ENCODE peak calls at places on chromosomes 3 and 15, in eight cellular contexts. Z, L, G, M, X, Q, K and C are unnamed samples.

GRCh38 chr3:10432931-10433330 is 72.5 kb downstream of the ATP2B2 start:
- DNase-seq in Z (no peak), L (no peak), G (no peak), M (no peak), X (no peak), Q (no peak), K (no peak), C (no peak)

GRCh38 chr3:52004158-52004787 is 8.6 kb upstream of the RPL29 start:
- DNase-seq in Z (no peak), L (peak), G (no peak), M (no peak), X (no peak), Q (peak), K (no peak), C (no peak)

GRCh38 chr3:117248149-117248548 is 538.6 kb downstream of the TUSC7 start:
- DNase-seq in Z (no peak), L (no peak), G (no peak), M (no peak), X (no peak), Q (no peak), K (no peak), C (no peak)

GRCh38 chr3:126372413-126373145 is 15.4 kb upstream of the KLF15 start:
- DNase-seq in Z (no peak), L (no peak), G (no peak), M (no peak), X (no peak), Q (no peak), K (no peak), C (no peak)

GRCh38 chr15:69265347-69265955 is 33.3 kb upstream of the PAQR5 start:
- DNase-seq in Z (no peak), L (peak), G (peak), M (peak), X (no peak), Q (peak), K (peak), C (peak)

GRCh38 chr3:6962796-6963195 is 101.9 kb downstream of the GRM7 start:
- DNase-seq in Z (no peak), L (no peak), G (no peak), M (no peak), X (no peak), Q (no peak), K (no peak), C (no peak)

GRCh38 chr3:127999509-128000106 is 52.6 kb upstream of the SEC61A1 start:
- DNase-seq in Z (no peak), L (no peak), G (no peak), M (no peak), X (no peak), Q (no peak), K (no peak), C (no peak)

GRCh38 chr3:171676600-171677175 is 133.6 kb downstream of the PLD1 start:
- DNase-seq in Z (no peak), L (no peak), G (no peak), M (no peak), X (no peak), Q (peak), K (no peak), C (no peak)

GRCh38 chr3:126926684-126927404 is 56.1 kb upstream of the PLXNA1 start:
- DNase-seq in Z (no peak), L (no peak), G (no peak), M (peak), X (no peak), Q (peak), K (no peak), C (peak)

GRCh38 chr3:126338796-126339241 is 18.4 kb downstream of the KLF15 start:
- DNase-seq in Z (no peak), L (no peak), G (no peak), M (no peak), X (no peak), Q (no peak), K (no peak), C (no peak)

GRCh38 chr15:43508421-43508820 is 9.0 kb upstream of the MAP1A start:
- DNase-seq in Z (no peak), L (no peak), G (no peak), M (no peak), X (no peak), Q (no peak), K (no peak), C (no peak)

GRCh38 chr15:90327313-90327712 is 24.8 kb upstream of the ZNF774 start:
- DNase-seq in Z (no peak), L (no peak), G (no peak), M (no peak), X (no peak), Q (no peak), K (no peak), C (no peak)

GRCh38 chr3:69084326-69084667 is 440 bp upstream of the ARL6IP5 start:
- DNase-seq in Z (no peak), L (no peak), G (no peak), M (peak), X (no peak), Q (peak), K (no peak), C (peak)

GRCh38 chr3:56796202-56796601 is 5.5 kb downstream of the ARHGEF3 start:
- DNase-seq in Z (peak), L (no peak), G (no peak), M (no peak), X (no peak), Q (peak), K (no peak), C (no peak)

GRCh38 chr15:69747193-69747592 is 294.6 kb downstream of the RPLP1 start:
- DNase-seq in Z (no peak), L (no peak), G (no peak), M (no peak), X (no peak), Q (no peak), K (no peak), C (no peak)

GRCh38 chr3:194058189-194058571 is 77.8 kb upstream of the HES1 start:
- DNase-seq in Z (no peak), L (no peak), G (peak), M (peak), X (no peak), Q (peak), K (no peak), C (no peak)

GRCh38 chr3:64091501-64091900 is 68.2 kb upstream of the PSMD6 start:
- DNase-seq in Z (no peak), L (no peak), G (no peak), M (no peak), X (no peak), Q (no peak), K (no peak), C (no peak)

GRCh38 chr3:98817546-98817945 is 54.4 kb downstream of the ST3GAL6 start:
- DNase-seq in Z (no peak), L (peak), G (peak), M (peak), X (no peak), Q (peak), K (peak), C (no peak)

GRCh38 chr3:183427206-183428139 is 946 bp downstream of the MCF2L2 start:
- DNase-seq in Z (no peak), L (no peak), G (no peak), M (no peak), X (no peak), Q (no peak), K (no peak), C (no peak)

GRCh38 chr3:22990291-22991200 is 212.6 kb upstream of the UBE2E2 start:
- DNase-seq in Z (no peak), L (no peak), G (no peak), M (no peak), X (no peak), Q (no peak), K (peak), C (no peak)

GRCh38 chr3:189232790-189233189 is 61.0 kb downstream of the TPRG1 start:
- DNase-seq in Z (no peak), L (no peak), G (no peak), M (no peak), X (no peak), Q (no peak), K (no peak), C (no peak)

GRCh38 chr3:136838641-136839555 is 20.0 kb downstream of the SLC35G2 start:
- DNase-seq in Z (no peak), L (peak), G (no peak), M (peak), X (no peak), Q (peak), K (no peak), C (peak)

GRCh38 chr3:144643778-144644191 is 672.2 kb downstream of the DIPK2A start:
- DNase-seq in Z (no peak), L (no peak), G (no peak), M (no peak), X (no peak), Q (no peak), K (no peak), C (no peak)

GRCh38 chr3:127546970-127547733 is 43.4 kb downstream of the TPRA1 start:
- DNase-seq in Z (no peak), L (no peak), G (no peak), M (no peak), X (no peak), Q (no peak), K (no peak), C (no peak)

GRCh38 chr3:69671082-69671952 is 67.9 kb upstream of the MITF start:
- DNase-seq in Z (no peak), L (peak), G (no peak), M (peak), X (no peak), Q (peak), K (no peak), C (no peak)

GRCh38 chr15:91790826-91791225 is 62.7 kb upstream of the SLCO3A1 start:
- DNase-seq in Z (no peak), L (no peak), G (no peak), M (peak), X (no peak), Q (no peak), K (no peak), C (no peak)

GRCh38 chr3:165603196-165603595 is 234.0 kb downstream of the BCHE start:
- DNase-seq in Z (no peak), L (no peak), G (no peak), M (no peak), X (no peak), Q (no peak), K (no peak), C (no peak)

GRCh38 chr3:3353153-3353552 is 173.7 kb upstream of the CRBN start:
- DNase-seq in Z (no peak), L (no peak), G (no peak), M (no peak), X (no peak), Q (no peak), K (no peak), C (no peak)

GRCh38 chr3:138066383-138066782 is 49.0 kb downstream of the DZIP1L start:
- DNase-seq in Z (no peak), L (no peak), G (no peak), M (no peak), X (no peak), Q (no peak), K (no peak), C (no peak)

GRCh38 chr3:194620192-194620591 is 13.0 kb downstream of the TMEM44 start:
- DNase-seq in Z (no peak), L (peak), G (no peak), M (no peak), X (no peak), Q (no peak), K (no peak), C (no peak)

GRCh38 chr3:146747928-146748327 is 142.8 kb upstream of the PLSCR5 start:
- DNase-seq in Z (no peak), L (no peak), G (no peak), M (peak), X (no peak), Q (peak), K (no peak), C (no peak)